ENCODE peak calls at places on chromosomes 1 and 21, in seven cellular contexts. One of them, this sample, is unnamed.
A peak's percentile ranks its signal among the peaks of the same experiment; 100 is the strongest.

GRCh38 chr1:196660912-196661311 is 9.1 kb downstream of the CFH start:
- DNase-seq in cardiac muscle cell: peak; percentile 63
- DNase-seq in MM.1S: peak; percentile 41
- DNase-seq in CD8-positive, alpha-beta T cell: no peak
- DNase-seq in type B pancreatic cell: no peak
- DNase-seq in GM23338: peak; percentile 73
- DNase-seq in GM12865: peak; percentile 22
- DNase-seq in this sample: no peak

GRCh38 chr1:201274616-201275265 is 8.6 kb upstream of the PKP1 start:
- DNase-seq in cardiac muscle cell: no peak
- DNase-seq in GM12865: no peak
- DNase-seq in CD8-positive, alpha-beta T cell: no peak
- DNase-seq in type B pancreatic cell: no peak
- DNase-seq in MM.1S: no peak
- DNase-seq in GM23338: peak; percentile 39
- DNase-seq in this sample: no peak

GRCh38 chr1:7393141-7393540 is 378.0 kb upstream of the VAMP3 start:
- DNase-seq in type B pancreatic cell: no peak
- DNase-seq in cardiac muscle cell: no peak
- DNase-seq in GM12865: no peak
- DNase-seq in GM23338: no peak
- DNase-seq in MM.1S: no peak
- DNase-seq in CD8-positive, alpha-beta T cell: no peak
- DNase-seq in this sample: no peak

GRCh38 chr1:28112388-28113311 is 24.2 kb upstream of the EYA3 start:
- DNase-seq in GM12865: peak; percentile 73
- DNase-seq in cardiac muscle cell: peak; percentile 43
- DNase-seq in CD8-positive, alpha-beta T cell: no peak
- DNase-seq in MM.1S: peak; percentile 27
- DNase-seq in type B pancreatic cell: no peak
- DNase-seq in GM23338: peak; percentile 70
- DNase-seq in this sample: no peak

GRCh38 chr1:3642921-3643675 is 6.8 kb downstream of the WRAP73 start:
- DNase-seq in GM23338: no peak
- DNase-seq in cardiac muscle cell: no peak
- DNase-seq in MM.1S: no peak
- DNase-seq in GM12865: no peak
- DNase-seq in CD8-positive, alpha-beta T cell: no peak
- DNase-seq in type B pancreatic cell: no peak
- DNase-seq in this sample: no peak

GRCh38 chr1:246576709-246577032 is 10.4 kb downstream of the CNST start:
- DNase-seq in GM23338: no peak
- DNase-seq in MM.1S: no peak
- DNase-seq in cardiac muscle cell: no peak
- DNase-seq in CD8-positive, alpha-beta T cell: no peak
- DNase-seq in GM12865: no peak
- DNase-seq in type B pancreatic cell: no peak
- DNase-seq in this sample: no peak

GRCh38 chr1:40267767-40268187 is 9.7 kb downstream of the ZMPSTE24 start:
- DNase-seq in type B pancreatic cell: no peak
- DNase-seq in CD8-positive, alpha-beta T cell: no peak
- DNase-seq in GM12865: no peak
- DNase-seq in cardiac muscle cell: peak; percentile 98
- DNase-seq in MM.1S: no peak
- DNase-seq in GM23338: no peak
- DNase-seq in this sample: no peak

GRCh38 chr1:115332813-115333608 is 5.0 kb downstream of the NGF start:
- DNase-seq in CD8-positive, alpha-beta T cell: no peak
- DNase-seq in MM.1S: no peak
- DNase-seq in GM23338: peak; percentile 38
- DNase-seq in type B pancreatic cell: no peak
- DNase-seq in cardiac muscle cell: peak; percentile 87
- DNase-seq in GM12865: peak; percentile 9
- DNase-seq in this sample: no peak

GRCh38 chr1:226628624-226629155 is 80.1 kb downstream of the STUM start:
- DNase-seq in GM12865: no peak
- DNase-seq in MM.1S: no peak
- DNase-seq in CD8-positive, alpha-beta T cell: no peak
- DNase-seq in type B pancreatic cell: no peak
- DNase-seq in GM23338: no peak
- DNase-seq in cardiac muscle cell: no peak
- DNase-seq in this sample: no peak

GRCh38 chr1:235423214-235423652 is 56.0 kb downstream of the TBCE start:
- DNase-seq in MM.1S: no peak
- DNase-seq in GM12865: peak; percentile 10
- DNase-seq in GM23338: peak; percentile 33
- DNase-seq in type B pancreatic cell: no peak
- DNase-seq in cardiac muscle cell: no peak
- DNase-seq in CD8-positive, alpha-beta T cell: peak; percentile 3
- DNase-seq in this sample: no peak

GRCh38 chr1:202565890-202566289 is 144.4 kb downstream of the SYT2 start:
- DNase-seq in cardiac muscle cell: no peak
- DNase-seq in GM23338: no peak
- DNase-seq in CD8-positive, alpha-beta T cell: no peak
- DNase-seq in MM.1S: peak; percentile 90
- DNase-seq in GM12865: peak; percentile 85
- DNase-seq in type B pancreatic cell: no peak
- DNase-seq in this sample: no peak

GRCh38 chr21:27104749-27105439 is 138.0 kb upstream of the ADAMTS5 start:
- DNase-seq in MM.1S: no peak
- DNase-seq in type B pancreatic cell: no peak
- DNase-seq in CD8-positive, alpha-beta T cell: no peak
- DNase-seq in GM12865: no peak
- DNase-seq in cardiac muscle cell: peak; percentile 13
- DNase-seq in GM23338: no peak
- DNase-seq in this sample: no peak

GRCh38 chr1:169858467-169858866 is 35.2 kb downstream of the SCYL3 start:
- DNase-seq in MM.1S: no peak
- DNase-seq in GM23338: no peak
- DNase-seq in type B pancreatic cell: no peak
- DNase-seq in GM12865: no peak
- DNase-seq in CD8-positive, alpha-beta T cell: no peak
- DNase-seq in cardiac muscle cell: no peak
- DNase-seq in this sample: no peak

GRCh38 chr21:38914531-38915385 is 109.0 kb downstream of the ETS2 start:
- DNase-seq in cardiac muscle cell: peak; percentile 40
- DNase-seq in type B pancreatic cell: no peak
- DNase-seq in CD8-positive, alpha-beta T cell: no peak
- DNase-seq in MM.1S: no peak
- DNase-seq in GM12865: no peak
- DNase-seq in GM23338: peak; percentile 31
- DNase-seq in this sample: no peak

GRCh38 chr1:63807063-63807462 is 33.2 kb downstream of the ROR1 start:
- DNase-seq in MM.1S: no peak
- DNase-seq in type B pancreatic cell: no peak
- DNase-seq in CD8-positive, alpha-beta T cell: no peak
- DNase-seq in cardiac muscle cell: no peak
- DNase-seq in GM23338: no peak
- DNase-seq in GM12865: no peak
- DNase-seq in this sample: no peak

GRCh38 chr1:154334647-154335350 is 9.5 kb downstream of the ATP8B2 start:
- DNase-seq in GM23338: peak; percentile 97
- DNase-seq in cardiac muscle cell: peak; percentile 89
- DNase-seq in CD8-positive, alpha-beta T cell: peak; percentile 87
- DNase-seq in type B pancreatic cell: peak; percentile 84
- DNase-seq in MM.1S: peak; percentile 96
- DNase-seq in GM12865: peak; percentile 92
- DNase-seq in this sample: peak; percentile 57

GRCh38 chr1:48853006-48853405 is 76.3 kb upstream of the BEND5 start:
- DNase-seq in MM.1S: no peak
- DNase-seq in type B pancreatic cell: no peak
- DNase-seq in CD8-positive, alpha-beta T cell: no peak
- DNase-seq in GM23338: no peak
- DNase-seq in cardiac muscle cell: peak; percentile 73
- DNase-seq in GM12865: no peak
- DNase-seq in this sample: no peak

GRCh38 chr1:6259491-6260362 is 1.2 kb downstream of the GPR153 start:
- DNase-seq in cardiac muscle cell: peak; percentile 89
- DNase-seq in GM23338: peak; percentile 93
- DNase-seq in type B pancreatic cell: peak; percentile 83
- DNase-seq in CD8-positive, alpha-beta T cell: peak; percentile 62
- DNase-seq in MM.1S: peak; percentile 69
- DNase-seq in GM12865: peak; percentile 82
- DNase-seq in this sample: peak; percentile 61

GRCh38 chr1:25017436-25018109 is 87.5 kb upstream of the RUNX3 start:
- DNase-seq in GM12865: no peak
- DNase-seq in GM23338: peak; percentile 35
- DNase-seq in type B pancreatic cell: no peak
- DNase-seq in CD8-positive, alpha-beta T cell: no peak
- DNase-seq in cardiac muscle cell: no peak
- DNase-seq in MM.1S: no peak
- DNase-seq in this sample: no peak

GRCh38 chr1:41887365-41887764 is 31.4 kb downstream of the HIVEP3 start:
- DNase-seq in MM.1S: no peak
- DNase-seq in cardiac muscle cell: no peak
- DNase-seq in GM12865: no peak
- DNase-seq in GM23338: no peak
- DNase-seq in type B pancreatic cell: no peak
- DNase-seq in CD8-positive, alpha-beta T cell: no peak
- DNase-seq in this sample: no peak

GRCh38 chr21:40465382-40465781 is 381.6 kb downstream of the DSCAM start:
- DNase-seq in GM23338: no peak
- DNase-seq in type B pancreatic cell: no peak
- DNase-seq in cardiac muscle cell: no peak
- DNase-seq in CD8-positive, alpha-beta T cell: no peak
- DNase-seq in GM12865: no peak
- DNase-seq in MM.1S: no peak
- DNase-seq in this sample: no peak

GRCh38 chr1:77832889-77833288 is 53.4 kb downstream of the MIGA1 start:
- DNase-seq in type B pancreatic cell: no peak
- DNase-seq in CD8-positive, alpha-beta T cell: no peak
- DNase-seq in GM12865: no peak
- DNase-seq in GM23338: no peak
- DNase-seq in cardiac muscle cell: peak; percentile 98
- DNase-seq in MM.1S: no peak
- DNase-seq in this sample: no peak

GRCh38 chr1:203188686-203189232 is 2.3 kb upstream of the CHI3L1 start:
- DNase-seq in cardiac muscle cell: no peak
- DNase-seq in CD8-positive, alpha-beta T cell: no peak
- DNase-seq in type B pancreatic cell: no peak
- DNase-seq in MM.1S: no peak
- DNase-seq in GM23338: no peak
- DNase-seq in GM12865: no peak
- DNase-seq in this sample: no peak

GRCh38 chr1:240980342-240980741 is 368.4 kb upstream of the GREM2 start:
- DNase-seq in cardiac muscle cell: no peak
- DNase-seq in GM12865: no peak
- DNase-seq in type B pancreatic cell: no peak
- DNase-seq in CD8-positive, alpha-beta T cell: no peak
- DNase-seq in GM23338: no peak
- DNase-seq in MM.1S: no peak
- DNase-seq in this sample: no peak

GRCh38 chr1:160821627-160822026 is 25.7 kb downstream of the LY9 start:
- DNase-seq in GM23338: peak; percentile 65
- DNase-seq in CD8-positive, alpha-beta T cell: no peak
- DNase-seq in type B pancreatic cell: no peak
- DNase-seq in MM.1S: no peak
- DNase-seq in cardiac muscle cell: no peak
- DNase-seq in GM12865: no peak
- DNase-seq in this sample: no peak
- TF ChIP-seq CTCF in GM23338: peak; percentile 66
- TF ChIP-seq CTCF in CD8-positive, alpha-beta T cell: no peak
- TF ChIP-seq CTCF in type B pancreatic cell: peak; percentile 35
- TF ChIP-seq CTCF in MM.1S: peak; percentile 4
- TF ChIP-seq CTCF in cardiac muscle cell: peak; percentile 41
- TF ChIP-seq CTCF in GM12865: no peak
- TF ChIP-seq CTCF in this sample: no peak

DNA sequence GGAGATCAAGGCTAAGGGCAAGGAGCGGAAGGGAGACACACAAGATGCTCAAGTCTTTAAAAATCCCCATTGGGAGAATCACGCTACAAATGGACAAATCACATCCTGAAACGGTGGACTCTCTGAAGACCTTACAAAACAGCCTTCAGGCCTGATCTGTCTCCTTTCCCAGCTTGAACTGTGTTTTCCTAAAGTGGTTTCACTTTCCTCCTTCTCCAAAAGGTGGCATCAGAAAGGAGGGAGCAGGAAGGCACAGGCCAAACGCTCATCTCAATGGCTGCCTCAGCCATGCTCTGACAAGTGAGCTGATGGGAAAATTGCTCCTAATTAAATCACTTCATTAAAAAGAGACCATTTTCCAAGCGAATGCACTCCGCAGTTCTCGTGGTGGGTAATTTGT is 47.7 kb downstream of the UTP25 start:
- DNase-seq in MM.1S: no peak
- DNase-seq in GM12865: no peak
- DNase-seq in cardiac muscle cell: peak; percentile 71
- DNase-seq in GM23338: peak; percentile 80
- DNase-seq in type B pancreatic cell: no peak
- DNase-seq in CD8-positive, alpha-beta T cell: no peak
- DNase-seq in this sample: no peak
- TF ChIP-seq CTCF in MM.1S: no peak
- TF ChIP-seq CTCF in GM12865: no peak
- TF ChIP-seq CTCF in cardiac muscle cell: peak; percentile 71
- TF ChIP-seq CTCF in GM23338: peak; percentile 48
- TF ChIP-seq CTCF in type B pancreatic cell: peak; percentile 50
- TF ChIP-seq CTCF in CD8-positive, alpha-beta T cell: no peak
- TF ChIP-seq CTCF in this sample: no peak

GRCh38 chr1:244652699-244653438 is at the start of gene DESI2:
- DNase-seq in MM.1S: peak; percentile 99
- DNase-seq in GM23338: peak; percentile 100
- DNase-seq in type B pancreatic cell: peak; percentile 98
- DNase-seq in CD8-positive, alpha-beta T cell: peak; percentile 96
- DNase-seq in cardiac muscle cell: peak; percentile 100
- DNase-seq in GM12865: peak; percentile 99
- DNase-seq in this sample: peak; percentile 97
- TF ChIP-seq CTCF in MM.1S: peak; percentile 58
- TF ChIP-seq CTCF in GM23338: peak; percentile 38
- TF ChIP-seq CTCF in type B pancreatic cell: peak; percentile 72
- TF ChIP-seq CTCF in CD8-positive, alpha-beta T cell: peak; percentile 39
- TF ChIP-seq CTCF in cardiac muscle cell: peak; percentile 61
- TF ChIP-seq CTCF in GM12865: peak; percentile 46
- TF ChIP-seq CTCF in this sample: peak; percentile 57

DNA sequence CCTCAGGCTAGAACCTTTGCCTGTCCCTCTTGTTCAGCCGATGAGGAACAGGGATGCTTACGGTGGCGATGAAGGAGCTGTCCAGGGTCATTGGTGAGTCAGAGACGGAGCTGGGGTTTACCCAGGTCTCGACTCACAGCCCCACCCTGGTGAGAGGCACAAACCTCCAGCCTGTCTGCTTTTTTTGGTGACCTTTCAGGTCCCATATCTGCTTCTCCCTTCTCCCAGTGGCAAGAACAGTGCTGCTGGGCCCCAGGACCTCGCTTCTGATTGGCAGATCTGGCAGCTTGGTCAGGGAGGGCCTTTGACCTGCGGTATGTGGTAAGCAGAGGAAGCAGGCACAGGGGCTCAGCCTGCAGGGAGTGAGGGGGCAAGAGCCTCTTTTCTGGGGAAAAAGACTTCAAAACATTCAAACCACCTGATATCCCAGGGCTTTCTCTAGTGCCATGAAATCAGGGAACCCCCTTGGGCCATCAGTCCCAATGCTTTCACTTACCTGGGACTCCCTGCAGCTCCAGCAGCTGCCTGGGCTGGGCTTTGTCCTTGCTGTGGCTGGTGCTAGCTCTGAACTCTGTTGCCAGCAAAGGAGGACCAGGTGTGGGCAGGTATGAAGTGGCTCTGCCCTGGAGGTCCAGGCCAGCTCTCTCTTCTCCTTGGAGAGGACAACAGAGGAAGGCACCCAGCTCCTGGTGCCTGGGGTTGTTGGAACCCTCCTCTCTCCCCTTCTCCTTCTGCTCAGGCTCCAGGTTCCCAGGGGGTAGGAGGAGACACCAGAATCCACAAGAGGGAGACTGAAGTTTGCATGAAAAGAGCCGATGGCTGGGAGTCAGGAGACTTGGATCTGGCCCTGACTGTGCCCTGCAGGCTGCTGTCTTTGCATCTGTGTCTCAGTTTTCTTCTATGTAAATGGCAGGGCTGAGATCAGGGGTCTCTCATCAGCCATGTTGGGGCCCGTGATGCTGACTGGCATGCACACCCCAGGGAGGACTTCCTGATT is 41.4 kb downstream of the TRIM62 start:
- DNase-seq in CD8-positive, alpha-beta T cell: no peak
- DNase-seq in cardiac muscle cell: peak; percentile 39
- DNase-seq in type B pancreatic cell: no peak
- DNase-seq in GM12865: no peak
- DNase-seq in MM.1S: no peak
- DNase-seq in GM23338: peak; percentile 71
- DNase-seq in this sample: no peak
- TF ChIP-seq CTCF in CD8-positive, alpha-beta T cell: no peak
- TF ChIP-seq CTCF in cardiac muscle cell: peak; percentile 23
- TF ChIP-seq CTCF in type B pancreatic cell: no peak
- TF ChIP-seq CTCF in GM12865: no peak
- TF ChIP-seq CTCF in MM.1S: no peak
- TF ChIP-seq CTCF in GM23338: no peak
- TF ChIP-seq CTCF in this sample: no peak